ENCODE peak calls at places on chromosomes 16 and 17, in nine cellular contexts. R, O, X, Q, P, A, W, H and D are unnamed samples. For H3K9me3, the result is how much of the 10 kb centered on the place peaks cover.

GRCh38 chr17:74632597-74632996 is 9.1 kb upstream of the CD300E start:
- DNase-seq in R (no peak), O (no peak), X (no peak), Q (no peak), P (no peak), A (no peak), W (no peak), H (no peak), D (no peak)

GRCh38 chr17:57600092-57600491 is 145.0 kb downstream of the CCDC182 start:
- DNase-seq in R (peak), O (no peak), X (peak), Q (no peak), P (peak), A (no peak), W (peak), H (peak), D (no peak)

GRCh38 chr17:36545093-36545464 is 360 bp downstream of the GGNBP2 start:
- DNase-seq in R (no peak), O (no peak), X (no peak), Q (no peak), P (no peak), A (peak), W (no peak), H (no peak), D (no peak)

GRCh38 chr16:28193530-28194423 is 18.0 kb downstream of the XPO6 start:
- DNase-seq in R (peak), O (no peak), X (peak), Q (no peak), P (no peak), A (no peak), W (no peak), H (no peak), D (no peak)

GRCh38 chr17:69375229-69375628 is 39.3 kb upstream of the MAP2K6 start:
- DNase-seq in R (no peak), O (no peak), X (no peak), Q (no peak), P (no peak), A (no peak), W (no peak), H (peak), D (no peak)

GRCh38 chr17:869067-869466 is 86.9 kb downstream of the MRM3 start:
- DNase-seq in R (no peak), O (peak), X (no peak), Q (peak), P (peak), A (peak), W (no peak), H (no peak), D (no peak)

GRCh38 chr17:44097110-44097810 is 26.2 kb downstream of the HDAC5 start:
- DNase-seq in R (no peak), O (peak), X (no peak), Q (no peak), P (no peak), A (no peak), W (no peak), H (no peak), D (no peak)

GRCh38 chr17:33038740-33039139 is 47.1 kb downstream of the SPACA3 start:
- DNase-seq in R (no peak), O (peak), X (no peak), Q (no peak), P (peak), A (no peak), W (no peak), H (no peak), D (no peak)

GRCh38 chr17:82267575-82268379 is 5.7 kb downstream of the CSNK1D start:
- DNase-seq in R (no peak), O (peak), X (peak), Q (peak), P (peak), A (peak), W (no peak), H (no peak), D (no peak)

GRCh38 chr16:81940781-81941560 is 70.3 kb downstream of the SDR42E1 start:
- DNase-seq in R (no peak), O (no peak), X (no peak), Q (peak), P (no peak), A (no peak), W (no peak), H (no peak), D (no peak)

GRCh38 chr16:24552705-24553104 is 13.3 kb downstream of the RBBP6 start:
- DNase-seq in R (no peak), O (no peak), X (no peak), Q (no peak), P (no peak), A (no peak), W (no peak), H (no peak), D (no peak)

GRCh38 chr17:39132192-39132600 is 19.2 kb downstream of the PLXDC1 start:
- DNase-seq in R (no peak), O (peak), X (no peak), Q (no peak), P (peak), A (no peak), W (no peak), H (no peak), D (no peak)

GRCh38 chr16:12971216-12971615 is 69.8 kb downstream of the SHISA9 start:
- DNase-seq in R (no peak), O (peak), X (no peak), Q (no peak), P (peak), A (no peak), W (no peak), H (no peak), D (no peak)

GRCh38 chr16:1464196-1464893 is 10.5 kb downstream of the CLCN7 start:
- DNase-seq in R (no peak), O (no peak), X (no peak), Q (no peak), P (no peak), A (no peak), W (no peak), H (no peak), D (no peak)

GRCh38 chr16:22300427-22301071 is 3.3 kb downstream of the POLR3E start:
- DNase-seq in R (peak), O (peak), X (no peak), Q (no peak), P (peak), A (no peak), W (peak), H (peak), D (no peak)

GRCh38 chr17:61574542-61575351 is 16.3 kb downstream of the NACA2 start:
- DNase-seq in R (no peak), O (no peak), X (peak), Q (no peak), P (peak), A (no peak), W (no peak), H (no peak), D (no peak)

GRCh38 chr16:66475232-66475631 is 48.1 kb downstream of the BEAN1 start:
- DNase-seq in R (no peak), O (no peak), X (no peak), Q (no peak), P (no peak), A (no peak), W (no peak), H (no peak), D (no peak)

GRCh38 chr17:75931062-75931461 is 9.8 kb downstream of the FBF1 start:
- DNase-seq in R (no peak), O (no peak), X (no peak), Q (no peak), P (no peak), A (no peak), W (no peak), H (no peak), D (no peak)

GRCh38 chr17:74599023-74599399 is 6.9 kb upstream of the CD300LD start:
- DNase-seq in R (no peak), O (no peak), X (no peak), Q (peak), P (no peak), A (no peak), W (no peak), H (no peak), D (no peak)

GRCh38 chr16:7871979-7872378 is 539.3 kb downstream of the RBFOX1 start:
- DNase-seq in R (no peak), O (no peak), X (no peak), Q (no peak), P (no peak), A (no peak), W (no peak), H (no peak), D (no peak)

GRCh38 chr17:19724501-19725420 is 8.4 kb upstream of the SLC47A2 start:
- DNase-seq in R (peak), O (peak), X (no peak), Q (peak), P (peak), A (no peak), W (peak), H (peak), D (peak)

GRCh38 chr16:83887564-83887963 is 11.4 kb upstream of the MLYCD start:
- DNase-seq in R (no peak), O (no peak), X (no peak), Q (no peak), P (peak), A (no peak), W (no peak), H (no peak), D (no peak)

GRCh38 chr17:75970011-75970523 is 8.9 kb downstream of the ACOX1 start:
- DNase-seq in R (no peak), O (no peak), X (peak), Q (no peak), P (no peak), A (no peak), W (no peak), H (no peak), D (no peak)

GRCh38 chr17:2253768-2254406 is 49.7 kb downstream of the SMG6 start:
- DNase-seq in R (no peak), O (no peak), X (no peak), Q (no peak), P (no peak), A (no peak), W (no peak), H (peak), D (no peak)

GRCh38 chr17:66272699-66273390 is 29.6 kb upstream of the PRKCA start:
- DNase-seq in R (no peak), O (no peak), X (no peak), Q (no peak), P (peak), A (peak), W (no peak), H (no peak), D (no peak)

GRCh38 chr16:83692224-83692623 is 115.6 kb upstream of the HSBP1 start:
- DNase-seq in R (no peak), O (no peak), X (no peak), Q (no peak), P (no peak), A (no peak), W (no peak), H (no peak), D (no peak)

GRCh38 chr16:70781800-70782199 is 19.2 kb downstream of the VAC14 start:
- DNase-seq in R (no peak), O (no peak), X (no peak), Q (no peak), P (no peak), A (no peak), W (no peak), H (no peak), D (no peak)

GRCh38 chr17:74981979-74982662 is 5.3 kb upstream of the CDR2L start:
- DNase-seq in R (peak), O (peak), X (peak), Q (peak), P (peak), A (peak), W (peak), H (no peak), D (peak)

GRCh38 chr16:89155184-89155679 is 16.3 kb upstream of the CDH15 start:
- DNase-seq in R (no peak), O (peak), X (no peak), Q (peak), P (peak), A (peak), W (no peak), H (no peak), D (no peak)

GRCh38 chr16:87145181-87146176 is 171.7 kb downstream of the C16orf95 start:
- DNase-seq in R (no peak), O (no peak), X (no peak), Q (no peak), P (no peak), A (no peak), W (no peak), H (no peak), D (no peak)

GRCh38 chr16:3874794-3875692 is 5.5 kb downstream of the CREBBP start:
- DNase-seq in R (no peak), O (no peak), X (no peak), Q (no peak), P (peak), A (no peak), W (no peak), H (no peak), D (no peak)

DNA sequence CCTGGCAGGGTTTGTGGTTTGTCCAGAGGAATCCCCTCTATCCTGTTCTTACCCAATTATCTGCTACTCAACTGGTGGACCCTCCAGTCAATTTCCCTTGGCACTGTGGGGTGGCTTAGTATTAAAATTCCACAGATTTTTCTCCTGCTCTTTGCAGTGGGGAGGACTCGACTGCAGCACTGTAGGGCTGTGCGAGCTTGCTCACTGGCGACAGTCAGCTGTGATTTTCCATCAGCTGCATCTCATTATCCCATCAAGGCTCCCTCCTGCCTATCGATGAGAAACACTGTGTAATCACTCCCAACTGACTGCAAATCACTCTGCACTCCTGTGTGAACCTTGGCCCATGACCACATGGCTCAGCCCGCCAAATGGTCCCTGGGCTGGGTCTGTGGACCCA is 90.5 kb upstream of the MAF start:
- DNase-seq in R (no peak), O (no peak), X (no peak), Q (no peak), P (no peak), A (no peak), W (no peak), H (no peak), D (no peak)
- H3K9me3 ChIP-seq in R (under half), O (under half), X (under half), Q (under half), P (under half), A (under half), W (under half), H (under half), D (under half)

GRCh38 chr16:35414563-35414962 is 1955.2 kb downstream of the TP53TG3F start:
- DNase-seq in R (no peak), O (no peak), X (no peak), Q (no peak), P (no peak), A (no peak), W (no peak), H (no peak), D (no peak)
- H3K9me3 ChIP-seq in R (under half), O (under half), X (under half), Q (under half), P (under half), A (under half), W (under half), H (under half), D (under half)

GRCh38 chr16:35596467-35596866 is 2137.1 kb downstream of the TP53TG3F start:
- DNase-seq in R (no peak), O (no peak), X (no peak), Q (no peak), P (no peak), A (no peak), W (no peak), H (no peak), D (no peak)
- H3K9me3 ChIP-seq in R (under half), O (under half), X (under half), Q (under half), P (under half), A (under half), W (under half), H (under half), D (under half)

GRCh38 chr17:72413077-72414031 is 292.5 kb downstream of the SOX9 start:
- DNase-seq in R (no peak), O (no peak), X (peak), Q (no peak), P (no peak), A (no peak), W (no peak), H (no peak), D (no peak)
- H3K9me3 ChIP-seq in R (under half), O (under half), X (under half), Q (under half), P (under half), A (under half), W (under half), H (under half), D (under half)

GRCh38 chr16:50416388-50416787 is 47.6 kb upstream of the BRD7 start:
- DNase-seq in R (no peak), O (no peak), X (no peak), Q (no peak), P (no peak), A (no peak), W (no peak), H (no peak), D (no peak)
- H3K9me3 ChIP-seq in R (under half), O (under half), X (under half), Q (under half), P (under half), A (under half), W (under half), H (under half), D (under half)

DNA sequence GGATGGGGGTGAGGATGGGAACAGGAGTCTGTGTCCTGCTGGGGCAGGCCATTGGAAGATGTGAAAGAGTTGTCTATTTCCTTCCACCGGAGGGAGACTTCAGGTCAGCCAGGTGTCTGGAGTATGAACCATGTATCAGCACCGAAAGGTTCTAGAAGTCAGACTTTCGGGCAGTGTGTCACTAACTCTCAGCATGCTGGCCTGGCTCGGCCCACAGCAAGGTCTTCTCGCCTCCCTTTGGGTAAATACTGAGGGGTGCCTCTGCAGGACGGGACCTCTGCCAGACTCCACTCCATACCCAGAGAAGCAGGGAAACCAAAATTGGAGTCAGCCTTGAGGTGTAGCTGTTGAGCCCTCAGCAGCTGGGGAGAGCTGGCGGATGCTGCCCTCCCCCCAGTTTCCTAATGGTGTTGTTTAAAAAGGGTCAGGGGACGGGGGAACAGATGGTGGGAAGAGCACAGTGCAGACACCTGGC is 507 bp downstream of the CIITA start:
- DNase-seq in R (no peak), O (no peak), X (no peak), Q (peak), P (no peak), A (no peak), W (no peak), H (peak), D (no peak)
- H3K9me3 ChIP-seq in R (under half), O (under half), X (under half), Q (under half), P (under half), A (under half), W (under half), H (under half), D (under half)

GRCh38 chr17:22233382-22233781 is 541.1 kb downstream of the KCNJ18 start:
- DNase-seq in R (no peak), O (no peak), X (no peak), Q (no peak), P (no peak), A (no peak), W (no peak), H (no peak), D (no peak)
- H3K9me3 ChIP-seq in R (under half), O (under half), X (under half), Q (under half), P (under half), A (under half), W (under half), H (under half), D (under half)

DNA sequence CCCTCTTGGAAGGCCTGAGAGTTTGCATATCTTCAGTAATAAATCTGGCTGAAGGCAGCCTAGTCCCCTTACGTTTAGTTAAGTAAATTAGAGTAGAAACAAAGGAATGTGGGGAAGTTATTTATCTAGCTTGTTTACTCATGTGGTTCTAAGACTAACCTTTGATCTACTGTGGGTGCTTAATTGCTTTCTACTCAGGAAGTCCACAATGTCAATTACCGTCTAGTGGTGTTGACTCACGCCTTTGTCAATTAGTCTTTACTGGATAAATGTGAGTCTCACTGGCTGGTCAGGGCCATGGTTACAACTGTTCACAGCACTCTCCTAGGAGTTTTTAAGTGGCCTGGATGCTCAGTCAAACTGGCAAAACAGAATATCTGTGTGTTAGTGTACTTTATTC is 2338.4 kb downstream of the TP53TG3F start:
- DNase-seq in R (no peak), O (no peak), X (no peak), Q (no peak), P (no peak), A (no peak), W (no peak), H (no peak), D (no peak)
- H3K9me3 ChIP-seq in R (under half), O (under half), X (under half), Q (under half), P (under half), A (under half), W (under half), H (under half), D (under half)

GRCh38 chr17:16623282-16623681 is 30.4 kb downstream of the ZNF624 start:
- DNase-seq in R (no peak), O (no peak), X (no peak), Q (no peak), P (no peak), A (no peak), W (no peak), H (no peak), D (no peak)

GRCh38 chr17:16617481-16618060 is 36.1 kb downstream of the ZNF624 start:
- DNase-seq in R (no peak), O (no peak), X (no peak), Q (no peak), P (no peak), A (no peak), W (no peak), H (no peak), D (no peak)

DNA sequence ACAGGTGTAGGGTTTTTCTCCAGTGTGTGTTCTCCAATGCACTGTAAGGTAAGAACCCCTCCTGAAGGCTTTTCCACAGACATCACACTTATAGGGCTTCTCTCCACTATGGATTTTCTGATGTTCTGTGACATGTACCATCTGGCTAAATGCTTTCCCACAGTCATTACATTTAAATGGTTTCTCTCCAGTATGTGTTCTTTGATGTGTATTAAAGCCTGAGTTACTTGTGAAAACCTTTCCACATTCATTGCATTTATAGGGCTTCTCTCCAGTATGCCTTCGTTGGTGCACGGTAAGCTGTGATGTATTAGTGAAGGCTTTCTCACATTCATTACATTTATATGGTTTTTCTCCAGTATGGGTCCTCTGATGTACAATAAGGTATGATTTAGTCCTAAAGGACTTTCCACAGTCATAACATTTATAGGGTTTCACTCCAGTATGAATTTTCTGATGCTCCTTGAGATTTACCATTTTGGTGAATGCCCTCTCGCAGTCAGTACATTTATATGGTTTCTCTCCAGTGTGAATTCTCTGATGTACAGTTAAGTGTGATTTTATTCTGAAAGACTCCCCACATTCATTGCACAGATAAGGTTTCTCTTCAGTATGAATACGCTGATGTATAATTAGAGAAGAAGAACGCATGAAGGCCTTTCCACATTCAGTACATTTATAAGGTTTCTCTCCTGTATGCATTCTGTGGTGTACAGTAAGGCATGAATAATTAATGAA is 30.9 kb downstream of the ZNF624 start:
- DNase-seq in R (no peak), O (no peak), X (no peak), Q (no peak), P (no peak), A (no peak), W (no peak), H (no peak), D (no peak)
- H3K9me3 ChIP-seq in R (under half), O (under half), X (half or more), Q (under half), P (under half), A (half or more), W (half or more), H (under half), D (under half)

DNA sequence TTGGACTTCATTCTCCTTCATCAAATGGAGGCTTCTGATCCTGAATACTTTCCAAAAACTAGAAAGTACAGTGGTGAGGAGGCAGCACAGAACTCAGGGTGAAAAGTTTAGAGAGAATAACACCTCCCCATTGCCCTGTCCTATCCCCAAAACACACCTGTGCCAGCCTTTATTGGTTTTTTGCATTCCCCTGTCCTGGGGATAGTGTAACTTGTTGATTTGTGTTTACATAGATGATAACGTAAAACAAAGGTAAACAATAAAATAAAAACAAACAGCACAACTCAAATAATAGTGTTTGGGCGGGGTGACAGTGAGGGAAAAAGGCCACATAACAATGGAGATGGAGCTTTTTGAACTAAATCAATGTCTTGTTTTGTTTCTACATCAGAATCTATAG is 1917.7 kb downstream of the TP53TG3F start:
- DNase-seq in R (no peak), O (no peak), X (no peak), Q (no peak), P (no peak), A (no peak), W (no peak), H (no peak), D (no peak)
- H3K9me3 ChIP-seq in R (under half), O (under half), X (under half), Q (under half), P (under half), A (under half), W (under half), H (under half), D (under half)